ENCODE peak calls at places on chromosomes 4 and X, in four cellular contexts. G is H1, N is neural progenitor cell, J is GM23248. T is an unnamed sample.

GRCh38 chr4:179196511-179196910 is 1754.3 kb upstream of the AGA start:
- DNase-seq in G (no peak), N (peak), J (no peak), T (no peak)

GRCh38 chr4:89121711-89122387 is 10.5 kb downstream of the TIGD2 start:
- DNase-seq in G (no peak), N (no peak), J (no peak), T (no peak)

GRCh38 chr4:55001538-55001937 is 123.9 kb downstream of the KDR start:
- DNase-seq in G (no peak), N (no peak), J (no peak), T (no peak)

GRCh38 chr4:3022651-3023050 is 51.7 kb downstream of the HTT-AS start:
- DNase-seq in G (no peak), N (no peak), J (no peak), T (no peak)

GRCh38 chrX:20421275-20421674 is 154.6 kb upstream of the RPS6KA3 start:
- DNase-seq in G (no peak), N (no peak), J (no peak), T (no peak)

GRCh38 chrX:54785901-54786300 is 12.2 kb downstream of the ITIH6 start:
- DNase-seq in G (no peak), N (peak), J (peak), T (peak)

GRCh38 chr4:125529071-125529470 is 214.3 kb downstream of the FAT4 start:
- DNase-seq in G (no peak), N (no peak), J (no peak), T (no peak)

GRCh38 chr4:53490965-53491622 is 100.2 kb downstream of the LNX1 start:
- DNase-seq in G (no peak), N (peak), J (peak), T (no peak)

GRCh38 chrX:26722666-26723428 is 506.9 kb downstream of the MAGEB5 start:
- DNase-seq in G (no peak), N (no peak), J (no peak), T (no peak)

DNA sequence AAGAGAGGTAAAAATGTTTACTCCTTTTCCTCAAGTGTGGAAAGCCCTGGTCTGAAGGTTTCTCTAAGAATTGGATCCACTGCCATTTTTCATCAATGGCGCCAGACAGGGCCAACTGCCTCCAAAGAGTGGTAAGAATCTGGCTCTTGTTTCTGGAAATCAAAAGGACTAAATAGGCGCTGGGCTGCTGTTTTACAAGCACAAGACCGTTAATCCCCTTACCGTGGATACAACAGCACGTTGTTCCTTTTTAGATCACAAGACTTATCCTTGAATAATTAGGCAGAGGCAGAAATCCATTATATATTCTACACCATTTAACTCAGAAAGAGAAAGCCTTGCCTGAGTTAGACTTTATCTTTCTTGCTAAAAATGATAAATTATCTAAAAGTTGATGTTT is 10.6 kb downstream of the CLTRN start:
- DNase-seq in G (no peak), N (peak), J (no peak), T (no peak)
- H3K4me2 ChIP-seq in G (no peak), N (no peak), J (no peak), T (no peak)

GRCh38 chrX:53081925-53082772 is at the start of gene TSPYL2:
- DNase-seq in G (peak), N (peak), J (peak), T (peak)
- H3K9ac ChIP-seq in G (peak), N (peak), J (peak), T (peak)

GRCh38 chr4:154586296-154587033 is 4.1 kb downstream of the FGA start:
- DNase-seq in G (no peak), N (no peak), J (no peak), T (no peak)
- H3K4me2 ChIP-seq in G (no peak), N (no peak), J (no peak), T (no peak)

GRCh38 chrX:64205441-64205734 is at the start of gene AMER1:
- DNase-seq in G (no peak), N (no peak), J (peak), T (no peak)
- H3K9ac ChIP-seq in G (peak), N (no peak), J (peak), T (peak)

T was measured in H9.